ENCODE peak calls at places on chromosome 15, in seven cellular contexts. M is pons; J is T-helper 17 cell; O is cerebellar cortex; H is heart left ventricle; T is CD4-positive, alpha-beta T cell; N is upper lobe of right lung. G is an unnamed sample.
A peak's percentile ranks its signal among the peaks of the same experiment; 100 is the strongest.

GRCh38 chr15:33309602-33310276 is 1.0 kb upstream of the RYR3 start:
- DNase-seq in M (peak; percentile 37), J (no peak), O (peak; percentile 8), H (no peak), T (no peak), N (no peak), G (no peak)

GRCh38 chr15:40313531-40314398 is 6.0 kb upstream of the PLCB2 start:
- DNase-seq in M (peak; percentile 64), J (no peak), O (peak; percentile 84), H (peak; percentile 65), T (no peak), N (peak; percentile 77), G (peak; percentile 95)

GRCh38 chr15:81001180-81002003 is 669 bp downstream of the TLNRD1 start:
- DNase-seq in M (no peak), J (peak; percentile 40), O (peak; percentile 28), H (peak; percentile 84), T (peak; percentile 33), N (peak; percentile 84), G (peak; percentile 42)

GRCh38 chr15:98684441-98684840 is 36.1 kb downstream of the IGF1R start:
- DNase-seq in M (no peak), J (no peak), O (no peak), H (no peak), T (no peak), N (no peak), G (no peak)

GRCh38 chr15:36571301-36571700 is 8.1 kb upstream of the CDIN1 start:
- DNase-seq in M (no peak), J (no peak), O (no peak), H (no peak), T (no peak), N (no peak), G (no peak)

GRCh38 chr15:46918462-46919125 is 798.7 kb upstream of the SEMA6D start:
- DNase-seq in M (no peak), J (no peak), O (no peak), H (peak; percentile 36), T (no peak), N (no peak), G (no peak)

GRCh38 chr15:53611145-53611920 is 148.1 kb downstream of the WDR72 start:
- DNase-seq in M (no peak), J (no peak), O (no peak), H (no peak), T (no peak), N (no peak), G (no peak)

GRCh38 chr15:78358114-78358513 is 18.0 kb downstream of the CRABP1 start:
- DNase-seq in M (no peak), J (no peak), O (no peak), H (no peak), T (no peak), N (no peak), G (no peak)

GRCh38 chr15:77497108-77497737 is 76.5 kb downstream of the HMG20A start:
- DNase-seq in M (peak; percentile 94), J (no peak), O (peak; percentile 97), H (peak; percentile 86), T (no peak), N (peak; percentile 63), G (peak; percentile 94)

GRCh38 chr15:90306560-90306959 is 41.1 kb downstream of the NGRN start:
- DNase-seq in M (no peak), J (no peak), O (no peak), H (no peak), T (no peak), N (no peak), G (no peak)

GRCh38 chr15:84750583-84751092 is 2.2 kb downstream of the ZNF592 start:
- DNase-seq in M (peak; percentile 38), J (no peak), O (no peak), H (no peak), T (no peak), N (no peak), G (no peak)

GRCh38 chr15:25548600-25548999 is 109.8 kb upstream of the UBE3A start:
- DNase-seq in M (no peak), J (no peak), O (no peak), H (no peak), T (no peak), N (no peak), G (no peak)

GRCh38 chr15:64143276-64143675 is 8.3 kb upstream of the SNX22 start:
- DNase-seq in M (no peak), J (no peak), O (no peak), H (no peak), T (no peak), N (no peak), G (no peak)

GRCh38 chr15:39084683-39085530 is 496.0 kb upstream of the THBS1 start:
- DNase-seq in M (no peak), J (no peak), O (peak; percentile 13), H (peak; percentile 52), T (no peak), N (no peak), G (no peak)

GRCh38 chr15:92800013-92800412 is 100.1 kb upstream of the CHD2 start:
- DNase-seq in M (no peak), J (no peak), O (no peak), H (no peak), T (no peak), N (no peak), G (no peak)

GRCh38 chr15:82936966-82937647 is 15.4 kb downstream of the HOMER2 start:
- DNase-seq in M (no peak), J (no peak), O (no peak), H (no peak), T (no peak), N (no peak), G (no peak)

GRCh38 chr15:56736308-56736707 is 3.0 kb upstream of the ZNF280D start:
- DNase-seq in M (no peak), J (no peak), O (no peak), H (no peak), T (no peak), N (no peak), G (no peak)

GRCh38 chr15:63655683-63656372 is 58.6 kb downstream of the FBXL22 start:
- DNase-seq in M (no peak), J (no peak), O (peak; percentile 16), H (no peak), T (no peak), N (no peak), G (peak; percentile 67)

GRCh38 chr15:25172691-25173090 is 217.9 kb downstream of the SNRPN start:
- DNase-seq in M (no peak), J (no peak), O (no peak), H (no peak), T (no peak), N (no peak), G (no peak)

GRCh38 chr15:52343831-52344230 is 48.2 kb upstream of the MYO5C start:
- DNase-seq in M (no peak), J (no peak), O (no peak), H (no peak), T (no peak), N (no peak), G (no peak)

GRCh38 chr15:39025331-39025730 is 460.7 kb upstream of the RASGRP1 start:
- DNase-seq in M (no peak), J (no peak), O (no peak), H (no peak), T (no peak), N (no peak), G (no peak)

GRCh38 chr15:25176991-25177954 is 222.5 kb downstream of the SNRPN start:
- DNase-seq in M (no peak), J (no peak), O (no peak), H (peak; percentile 42), T (no peak), N (peak; percentile 48), G (peak; percentile 1)

GRCh38 chr15:79408041-79408440 is 24.1 kb upstream of the MINAR1 start:
- DNase-seq in M (no peak), J (no peak), O (no peak), H (no peak), T (no peak), N (no peak), G (no peak)

GRCh38 chr15:65423150-65423976 is 616 bp upstream of the IGDCC4 start:
- DNase-seq in M (no peak), J (no peak), O (peak; percentile 39), H (no peak), T (no peak), N (peak; percentile 48), G (no peak)

GRCh38 chr15:36468746-36469145 is 110.7 kb upstream of the CDIN1 start:
- DNase-seq in M (no peak), J (no peak), O (no peak), H (no peak), T (no peak), N (no peak), G (no peak)

GRCh38 chr15:52575072-52575471 is 6.2 kb upstream of the ARPP19 start:
- DNase-seq in M (no peak), J (no peak), O (no peak), H (no peak), T (no peak), N (no peak), G (no peak)

GRCh38 chr15:85588657-85589056 is 206.1 kb downstream of the KLHL25 start:
- DNase-seq in M (no peak), J (no peak), O (no peak), H (no peak), T (no peak), N (no peak), G (no peak)

GRCh38 chr15:30001592-30001991 is 81.2 kb upstream of the GOLGA8J start:
- DNase-seq in M (peak; percentile 99), J (no peak), O (peak; percentile 26), H (no peak), T (no peak), N (no peak), G (no peak)

GRCh38 chr15:99431661-99432091 is 134.1 kb upstream of the MEF2A start:
- DNase-seq in M (no peak), J (no peak), O (no peak), H (peak; percentile 46), T (no peak), N (peak; percentile 37), G (no peak)

GRCh38 chr15:74240002-74240568 is 4.0 kb downstream of the CCDC33 start:
- DNase-seq in M (peak; percentile 93), J (no peak), O (peak; percentile 31), H (peak; percentile 91), T (no peak), N (peak; percentile 90), G (peak; percentile 99)

GRCh38 chr15:68499620-68500312 is 67.8 kb upstream of the ITGA11 start:
- DNase-seq in M (no peak), J (no peak), O (no peak), H (no peak), T (no peak), N (no peak), G (no peak)

GRCh38 chr15:77580991-77581682 is 51.6 kb downstream of the LINGO1 start:
- DNase-seq in M (peak; percentile 82), J (no peak), O (no peak), H (peak; percentile 74), T (no peak), N (no peak), G (peak; percentile 60)

G was measured in thyroid gland.